ENCODE peak calls at places on chromosomes 7 and 10, in nine cellular contexts. One of them, this sample, is unnamed.
A peak's percentile ranks its signal among the peaks of the same experiment; 100 is the strongest.

GRCh38 chr10:30565449-30565848 is 64.1 kb downstream of the LYZL2 start:
- DNase-seq in fibroblast of lung: no peak
- DNase-seq in body of pancreas: no peak
- DNase-seq in colonic mucosa: no peak
- DNase-seq in HL-60: no peak
- DNase-seq in stomach: no peak
- DNase-seq in breast epithelium: no peak
- DNase-seq in pancreas: no peak
- DNase-seq in left ventricle myocardium inferior: no peak
- DNase-seq in this sample: no peak

GRCh38 chr10:51257511-51258248 is 183.4 kb downstream of the PRKG1 start:
- DNase-seq in fibroblast of lung: peak; percentile 53
- DNase-seq in body of pancreas: no peak
- DNase-seq in colonic mucosa: no peak
- DNase-seq in HL-60: no peak
- DNase-seq in stomach: no peak
- DNase-seq in breast epithelium: no peak
- DNase-seq in pancreas: no peak
- DNase-seq in left ventricle myocardium inferior: no peak
- DNase-seq in this sample: no peak

GRCh38 chr7:137078781-137079180 is 210.3 kb downstream of the CHRM2 start:
- DNase-seq in fibroblast of lung: no peak
- DNase-seq in body of pancreas: no peak
- DNase-seq in colonic mucosa: no peak
- DNase-seq in HL-60: no peak
- DNase-seq in stomach: no peak
- DNase-seq in breast epithelium: no peak
- DNase-seq in pancreas: no peak
- DNase-seq in left ventricle myocardium inferior: no peak
- DNase-seq in this sample: no peak

GRCh38 chr7:96187735-96188622 is 133.9 kb downstream of the SLC25A13 start:
- DNase-seq in fibroblast of lung: peak; percentile 27
- DNase-seq in body of pancreas: no peak
- DNase-seq in colonic mucosa: no peak
- DNase-seq in HL-60: peak; percentile 33
- DNase-seq in stomach: no peak
- DNase-seq in breast epithelium: no peak
- DNase-seq in pancreas: no peak
- DNase-seq in left ventricle myocardium inferior: no peak
- DNase-seq in this sample: no peak

GRCh38 chr7:322708-323111 is 32.7 kb downstream of the FOXL3 start:
- DNase-seq in fibroblast of lung: no peak
- DNase-seq in body of pancreas: no peak
- DNase-seq in colonic mucosa: no peak
- DNase-seq in HL-60: no peak
- DNase-seq in stomach: no peak
- DNase-seq in breast epithelium: no peak
- DNase-seq in pancreas: no peak
- DNase-seq in left ventricle myocardium inferior: no peak
- DNase-seq in this sample: no peak

GRCh38 chr7:144256112-144256511 is 8.5 kb downstream of the OR2A7 start:
- DNase-seq in fibroblast of lung: no peak
- DNase-seq in body of pancreas: no peak
- DNase-seq in colonic mucosa: no peak
- DNase-seq in HL-60: no peak
- DNase-seq in stomach: no peak
- DNase-seq in breast epithelium: no peak
- DNase-seq in pancreas: no peak
- DNase-seq in left ventricle myocardium inferior: no peak
- DNase-seq in this sample: no peak

GRCh38 chr10:131231965-131232541 is 79.5 kb downstream of the TCERG1L start:
- DNase-seq in fibroblast of lung: no peak
- DNase-seq in body of pancreas: no peak
- DNase-seq in colonic mucosa: no peak
- DNase-seq in HL-60: no peak
- DNase-seq in stomach: no peak
- DNase-seq in breast epithelium: no peak
- DNase-seq in pancreas: peak; percentile 42
- DNase-seq in left ventricle myocardium inferior: no peak
- DNase-seq in this sample: no peak

GRCh38 chr7:45658716-45659495 is 84.7 kb downstream of the ADCY1 start:
- DNase-seq in fibroblast of lung: no peak
- DNase-seq in body of pancreas: no peak
- DNase-seq in colonic mucosa: no peak
- DNase-seq in HL-60: no peak
- DNase-seq in stomach: peak; percentile 14
- DNase-seq in breast epithelium: no peak
- DNase-seq in pancreas: no peak
- DNase-seq in left ventricle myocardium inferior: no peak
- DNase-seq in this sample: no peak

GRCh38 chr7:34453150-34453549 is 204.9 kb upstream of the NPSR1 start:
- DNase-seq in fibroblast of lung: peak; percentile 45
- DNase-seq in body of pancreas: no peak
- DNase-seq in colonic mucosa: no peak
- DNase-seq in HL-60: no peak
- DNase-seq in stomach: no peak
- DNase-seq in breast epithelium: no peak
- DNase-seq in pancreas: no peak
- DNase-seq in left ventricle myocardium inferior: no peak
- DNase-seq in this sample: no peak

GRCh38 chr7:47266799-47267198 is 315.1 kb downstream of the TNS3 start:
- DNase-seq in fibroblast of lung: peak; percentile 28
- DNase-seq in body of pancreas: peak; percentile 77
- DNase-seq in colonic mucosa: peak; percentile 91
- DNase-seq in HL-60: no peak
- DNase-seq in stomach: peak; percentile 78
- DNase-seq in breast epithelium: no peak
- DNase-seq in pancreas: no peak
- DNase-seq in left ventricle myocardium inferior: no peak
- DNase-seq in this sample: no peak

GRCh38 chr7:1086588-1087461 is 1.1 kb upstream of the GPER1 start:
- DNase-seq in fibroblast of lung: peak; percentile 61
- DNase-seq in body of pancreas: peak; percentile 80
- DNase-seq in colonic mucosa: peak; percentile 85
- DNase-seq in HL-60: peak; percentile 58
- DNase-seq in stomach: peak; percentile 81
- DNase-seq in breast epithelium: peak; percentile 76
- DNase-seq in pancreas: peak; percentile 92
- DNase-seq in left ventricle myocardium inferior: peak; percentile 74
- DNase-seq in this sample: no peak

GRCh38 chr10:21888959-21889358 is 114.6 kb downstream of the DNAJC1 start:
- DNase-seq in fibroblast of lung: no peak
- DNase-seq in body of pancreas: no peak
- DNase-seq in colonic mucosa: no peak
- DNase-seq in HL-60: no peak
- DNase-seq in stomach: no peak
- DNase-seq in breast epithelium: no peak
- DNase-seq in pancreas: no peak
- DNase-seq in left ventricle myocardium inferior: no peak
- DNase-seq in this sample: no peak

GRCh38 chr10:130137077-130137448 is 872 bp downstream of the GLRX3 start:
- DNase-seq in fibroblast of lung: peak; percentile 51
- DNase-seq in body of pancreas: no peak
- DNase-seq in colonic mucosa: no peak
- DNase-seq in HL-60: peak; percentile 7
- DNase-seq in stomach: no peak
- DNase-seq in breast epithelium: no peak
- DNase-seq in pancreas: no peak
- DNase-seq in left ventricle myocardium inferior: no peak
- DNase-seq in this sample: no peak

GRCh38 chr7:82359426-82359825 is 84.2 kb downstream of the CACNA2D1 start:
- DNase-seq in fibroblast of lung: no peak
- DNase-seq in body of pancreas: no peak
- DNase-seq in colonic mucosa: no peak
- DNase-seq in HL-60: no peak
- DNase-seq in stomach: no peak
- DNase-seq in breast epithelium: no peak
- DNase-seq in pancreas: no peak
- DNase-seq in left ventricle myocardium inferior: no peak
- DNase-seq in this sample: no peak

GRCh38 chr7:43196379-43196778 is 83.9 kb downstream of the HECW1 start:
- DNase-seq in fibroblast of lung: peak; percentile 40
- DNase-seq in body of pancreas: no peak
- DNase-seq in colonic mucosa: no peak
- DNase-seq in HL-60: no peak
- DNase-seq in stomach: no peak
- DNase-seq in breast epithelium: no peak
- DNase-seq in pancreas: no peak
- DNase-seq in left ventricle myocardium inferior: no peak
- DNase-seq in this sample: no peak

GRCh38 chr7:43199333-43199732 is 86.9 kb downstream of the HECW1 start:
- DNase-seq in fibroblast of lung: peak; percentile 32
- DNase-seq in body of pancreas: no peak
- DNase-seq in colonic mucosa: no peak
- DNase-seq in HL-60: no peak
- DNase-seq in stomach: no peak
- DNase-seq in breast epithelium: no peak
- DNase-seq in pancreas: no peak
- DNase-seq in left ventricle myocardium inferior: no peak
- DNase-seq in this sample: peak; percentile 7

GRCh38 chr7:43198016-43198415 is 85.6 kb downstream of the HECW1 start:
- DNase-seq in fibroblast of lung: no peak
- DNase-seq in body of pancreas: no peak
- DNase-seq in colonic mucosa: no peak
- DNase-seq in HL-60: no peak
- DNase-seq in stomach: no peak
- DNase-seq in breast epithelium: no peak
- DNase-seq in pancreas: no peak
- DNase-seq in left ventricle myocardium inferior: no peak
- DNase-seq in this sample: no peak

GRCh38 chr7:43199761-43200160 is 87.3 kb downstream of the HECW1 start:
- DNase-seq in fibroblast of lung: peak; percentile 36
- DNase-seq in body of pancreas: no peak
- DNase-seq in colonic mucosa: no peak
- DNase-seq in HL-60: no peak
- DNase-seq in stomach: no peak
- DNase-seq in breast epithelium: no peak
- DNase-seq in pancreas: no peak
- DNase-seq in left ventricle myocardium inferior: no peak
- DNase-seq in this sample: no peak

DNA sequence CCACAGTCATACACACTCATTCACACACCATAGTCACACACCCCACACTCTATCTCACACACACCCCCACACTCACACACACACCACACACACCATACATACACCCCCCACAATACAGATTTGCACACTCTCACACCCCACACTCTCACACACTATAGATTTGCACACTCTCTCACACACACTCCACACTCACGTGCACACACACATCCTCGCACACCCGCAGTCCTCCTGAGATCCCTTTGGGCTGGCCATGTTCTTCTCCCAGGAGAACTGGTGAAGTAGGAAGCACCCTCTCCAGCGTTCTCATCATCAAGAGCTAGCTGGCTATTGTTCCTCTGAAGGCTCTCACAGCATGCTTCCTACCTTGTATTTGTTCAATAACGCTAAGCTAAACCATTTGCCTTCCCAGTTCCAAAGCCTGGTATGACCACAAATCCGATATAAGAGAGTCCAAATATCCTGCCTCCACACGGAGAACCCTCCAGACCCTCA is 86.2 kb downstream of the HECW1 start:
- DNase-seq in fibroblast of lung: no peak
- DNase-seq in body of pancreas: no peak
- DNase-seq in colonic mucosa: no peak
- DNase-seq in HL-60: no peak
- DNase-seq in stomach: no peak
- DNase-seq in breast epithelium: no peak
- DNase-seq in pancreas: no peak
- DNase-seq in left ventricle myocardium inferior: no peak
- DNase-seq in this sample: no peak
- TF ChIP-seq CTCF in fibroblast of lung: no peak
- TF ChIP-seq CTCF in body of pancreas: no peak
- TF ChIP-seq CTCF in colonic mucosa: no peak
- TF ChIP-seq CTCF in HL-60: no peak
- TF ChIP-seq CTCF in stomach: no peak
- TF ChIP-seq CTCF in breast epithelium: no peak
- TF ChIP-seq CTCF in pancreas: no peak
- TF ChIP-seq CTCF in left ventricle myocardium inferior: no peak
- TF ChIP-seq CTCF in this sample: no peak

GRCh38 chr10:34206078-34206477 is 609.0 kb downstream of the PARD3 start:
- DNase-seq in fibroblast of lung: no peak
- DNase-seq in body of pancreas: no peak
- DNase-seq in colonic mucosa: no peak
- DNase-seq in HL-60: no peak
- DNase-seq in stomach: no peak
- DNase-seq in breast epithelium: no peak
- DNase-seq in pancreas: no peak
- DNase-seq in left ventricle myocardium inferior: no peak
- DNase-seq in this sample: no peak
- H3K27ac ChIP-seq in fibroblast of lung: no peak overlapping the region
- H3K27ac ChIP-seq in body of pancreas: no peak overlapping the region
- H3K27ac ChIP-seq in colonic mucosa: peak overlapping the region; percentile 29
- H3K27ac ChIP-seq in HL-60: no peak overlapping the region
- H3K27ac ChIP-seq in stomach: no peak overlapping the region
- H3K27ac ChIP-seq in breast epithelium: no peak overlapping the region
- H3K27ac ChIP-seq in pancreas: no peak overlapping the region
- H3K27ac ChIP-seq in left ventricle myocardium inferior: no peak overlapping the region
- H3K27ac ChIP-seq in this sample: no peak overlapping the region

GRCh38 chr10:101840741-101841453 is 2.7 kb downstream of the KCNIP2 start:
- DNase-seq in fibroblast of lung: peak; percentile 78
- DNase-seq in body of pancreas: peak; percentile 81
- DNase-seq in colonic mucosa: peak; percentile 81
- DNase-seq in HL-60: peak; percentile 83
- DNase-seq in stomach: peak; percentile 78
- DNase-seq in breast epithelium: peak; percentile 73
- DNase-seq in pancreas: peak; percentile 90
- DNase-seq in left ventricle myocardium inferior: peak; percentile 78
- DNase-seq in this sample: peak; percentile 56
- H3K4me3 ChIP-seq in fibroblast of lung: peak overlapping the region; percentile 46
- H3K4me3 ChIP-seq in body of pancreas: no peak overlapping the region
- H3K4me3 ChIP-seq in colonic mucosa: peak overlapping the region; percentile 24
- H3K4me3 ChIP-seq in HL-60: no peak overlapping the region
- H3K4me3 ChIP-seq in stomach: peak overlapping the region; percentile 18
- H3K4me3 ChIP-seq in breast epithelium: peak overlapping the region; percentile 60
- H3K4me3 ChIP-seq in pancreas: no peak overlapping the region
- H3K4me3 ChIP-seq in left ventricle myocardium inferior: peak overlapping the region; percentile 72
- H3K4me3 ChIP-seq in this sample: peak overlapping the region; percentile 54

DNA sequence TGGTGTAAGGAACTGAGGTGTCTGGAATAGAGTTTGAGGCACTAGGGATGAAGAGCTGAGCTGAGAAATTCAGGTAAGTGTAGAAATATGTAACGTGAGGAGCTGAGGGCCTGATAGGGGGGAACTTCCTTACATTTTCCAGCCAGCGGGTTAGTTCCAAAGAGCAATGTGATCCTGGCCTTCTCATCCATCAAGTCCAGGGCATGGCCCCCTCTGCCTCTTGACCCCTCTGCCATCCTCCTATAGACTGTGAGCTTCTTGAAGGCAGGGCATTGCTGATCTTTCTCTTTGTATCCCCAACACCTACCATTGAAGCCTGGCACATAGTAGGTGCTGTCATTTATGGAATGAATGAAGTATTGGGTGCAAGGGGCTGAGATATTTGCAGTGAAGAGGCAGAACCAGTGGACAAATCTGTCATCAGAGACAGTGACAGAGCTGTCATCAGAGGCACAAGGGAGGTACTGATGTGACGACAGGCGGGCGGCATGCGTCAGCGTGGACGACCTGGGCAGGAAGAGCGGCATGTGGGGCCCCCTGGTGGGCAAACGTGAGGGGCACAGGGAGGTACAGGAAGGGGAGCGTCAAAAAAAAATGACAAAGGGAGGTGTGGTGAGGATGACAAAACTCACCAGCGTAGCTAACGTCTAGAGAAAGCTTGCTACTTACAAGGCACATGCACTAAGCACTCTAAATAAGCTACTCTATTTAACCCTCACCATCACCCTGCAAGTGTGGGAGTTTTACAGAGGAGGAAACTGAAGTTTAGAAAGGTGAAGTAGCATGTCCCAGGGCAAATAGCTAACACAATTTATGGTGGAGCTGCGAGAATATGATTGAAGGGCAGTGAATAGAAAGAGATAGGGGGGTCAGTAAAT is 5.2 kb upstream of the CAMK2G start:
- DNase-seq in fibroblast of lung: peak; percentile 70
- DNase-seq in body of pancreas: peak; percentile 89
- DNase-seq in colonic mucosa: peak; percentile 92
- DNase-seq in HL-60: peak; percentile 93
- DNase-seq in stomach: peak; percentile 91
- DNase-seq in breast epithelium: peak; percentile 86
- DNase-seq in pancreas: peak; percentile 92
- DNase-seq in left ventricle myocardium inferior: peak; percentile 84
- DNase-seq in this sample: no peak
- TF ChIP-seq CTCF in fibroblast of lung: peak; percentile 84
- TF ChIP-seq CTCF in body of pancreas: peak; percentile 98
- TF ChIP-seq CTCF in colonic mucosa: peak; percentile 94
- TF ChIP-seq CTCF in HL-60: peak; percentile 91
- TF ChIP-seq CTCF in stomach: peak; percentile 99
- TF ChIP-seq CTCF in breast epithelium: peak; percentile 97
- TF ChIP-seq CTCF in pancreas: peak; percentile 86
- TF ChIP-seq CTCF in left ventricle myocardium inferior: peak; percentile 93
- TF ChIP-seq CTCF in this sample: peak; percentile 91